ENCODE peak calls at places on chromosome 19, in six cellular contexts. R is suprapubic skin, V is BE2C, U is thoracic aorta, A is left ventricle myocardium inferior, H is ovary. X is an unnamed sample.

GRCh38 chr19:33273881-33274662 is 28.3 kb downstream of the CEBPA start:
- DNase-seq in U (peak), A (no peak), V (peak), H (no peak), R (no peak), X (peak)

GRCh38 chr19:33685541-33685940 is 63.8 kb downstream of the CHST8 start:
- DNase-seq in V (peak), A (no peak), U (no peak), R (no peak), H (no peak), X (no peak)

GRCh38 chr19:50741179-50741933 is 18.2 kb downstream of the CLEC11A start:
- DNase-seq in V (no peak), R (no peak), A (no peak), H (no peak), U (no peak), X (no peak)

GRCh38 chr19:34109596-34109995 is 62.7 kb upstream of the LSM14A start:
- DNase-seq in A (no peak), R (no peak), U (no peak), V (no peak), H (no peak), X (no peak)

GRCh38 chr19:30135797-30136196 is 193.8 kb downstream of the URI1 start:
- DNase-seq in U (no peak), A (no peak), V (peak), R (no peak), H (no peak), X (no peak)

GRCh38 chr19:5154129-5154798 is 185.4 kb downstream of the KDM4B start:
- DNase-seq in R (no peak), V (peak), A (no peak), U (no peak), H (peak), X (peak)

GRCh38 chr19:41928754-41929535 is 696 bp upstream of the ERFL start:
- DNase-seq in U (no peak), A (no peak), V (no peak), H (no peak), R (no peak), X (no peak)

GRCh38 chr19:18832331-18833140 is 777 bp downstream of the UPF1 start:
- DNase-seq in V (no peak), R (no peak), A (no peak), H (no peak), U (no peak), X (peak)

GRCh38 chr19:1410136-1410786 is 2.9 kb downstream of the DAZAP1 start:
- DNase-seq in V (no peak), U (no peak), R (no peak), H (peak), A (no peak), X (no peak)

GRCh38 chr19:6073858-6074708 is 36.2 kb downstream of the RFX2 start:
- DNase-seq in H (no peak), R (peak), U (no peak), V (no peak), A (no peak), X (no peak)

GRCh38 chr19:47226426-47227346 is 4.3 kb downstream of the BBC3 start:
- DNase-seq in H (peak), A (peak), R (peak), U (peak), V (peak), X (peak)

GRCh38 chr19:17339088-17339741 is 1.9 kb downstream of the GTPBP3 start:
- DNase-seq in H (no peak), R (peak), U (no peak), A (no peak), V (peak), X (no peak)

GRCh38 chr19:37313335-37313627 is 57.6 kb upstream of the ZNF527 start:
- DNase-seq in U (no peak), R (no peak), V (no peak), A (no peak), H (no peak), X (no peak)

GRCh38 chr19:12867120-12868099 is 13.8 kb downstream of the DNASE2 start:
- DNase-seq in U (no peak), V (no peak), H (peak), A (no peak), R (peak), X (peak)

GRCh38 chr19:18021121-18021755 is 13.3 kb downstream of the ARRDC2 start:
- DNase-seq in U (peak), A (peak), R (peak), V (no peak), H (peak), X (no peak)

GRCh38 chr19:40822161-40822560 is 23.2 kb downstream of the EGLN2 start:
- DNase-seq in A (no peak), H (no peak), V (no peak), U (no peak), R (no peak), X (no peak)

GRCh38 chr19:4639531-4640246 is 373 bp downstream of the TNFAIP8L1 start:
- DNase-seq in A (no peak), R (no peak), V (peak), H (peak), U (no peak), X (no peak)

GRCh38 chr19:2422951-2423880 is 4.2 kb downstream of the TIMM13 start:
- DNase-seq in R (no peak), U (no peak), H (peak), V (peak), A (no peak), X (no peak)

GRCh38 chr19:35731353-35731752 is 10.9 kb downstream of the IGFLR1 start:
- DNase-seq in H (no peak), A (no peak), U (no peak), V (no peak), R (no peak), X (no peak)

GRCh38 chr19:32828139-32828538 is 41.4 kb downstream of the SLC7A9 start:
- DNase-seq in A (no peak), V (no peak), U (no peak), R (no peak), H (no peak), X (no peak)

GRCh38 chr19:19113040-19113541 is 25.2 kb downstream of the TMEM161A start:
- DNase-seq in A (no peak), R (no peak), H (no peak), V (peak), U (no peak), X (no peak)

GRCh38 chr19:32437096-32437495 is 31.5 kb downstream of the DPY19L3 start:
- DNase-seq in R (no peak), V (no peak), U (no peak), A (no peak), H (no peak), X (no peak)

GRCh38 chr19:2970201-2970838 is 7.0 kb upstream of the TLE6 start:
- DNase-seq in R (no peak), A (no peak), H (no peak), U (no peak), V (no peak), X (no peak)

GRCh38 chr19:47493378-47494210 is 9.6 kb upstream of the KPTN start:
- DNase-seq in H (no peak), A (peak), V (no peak), U (no peak), R (no peak), X (no peak)

GRCh38 chr19:51986309-51987291 is at the start of gene ZNF350:
- DNase-seq in V (peak), H (peak), U (peak), R (peak), A (peak), X (peak)

GRCh38 chr19:2529473-2529918 is 53.6 kb downstream of the GADD45B start:
- DNase-seq in U (no peak), A (no peak), H (no peak), V (peak), R (no peak), X (no peak)

GRCh38 chr19:1748703-1749341 is 4.5 kb upstream of the ONECUT3 start:
- DNase-seq in A (no peak), R (no peak), H (no peak), U (no peak), V (no peak), X (no peak)

GRCh38 chr19:51094696-51095279 is 12.1 kb upstream of the KLK14 start:
- DNase-seq in A (no peak), R (no peak), V (peak), H (peak), U (no peak), X (peak)

GRCh38 chr19:19081642-19082151 is 17.9 kb downstream of the SLC25A42 start:
- DNase-seq in V (no peak), R (no peak), A (peak), H (no peak), U (no peak), X (no peak)

GRCh38 chr19:10343495-10343894 is 4.1 kb upstream of the ICAM3 start:
- DNase-seq in H (no peak), U (no peak), A (no peak), R (no peak), V (no peak), X (no peak)

GRCh38 chr19:33472696-33473624 is 48.6 kb downstream of the PEPD start:
- DNase-seq in V (no peak), R (no peak), U (no peak), A (no peak), H (no peak), X (no peak)

GRCh38 chr19:5352229-5352763 is 11.7 kb upstream of the PTPRS start:
- DNase-seq in V (no peak), H (no peak), R (no peak), U (no peak), A (no peak), X (no peak)

DNA sequence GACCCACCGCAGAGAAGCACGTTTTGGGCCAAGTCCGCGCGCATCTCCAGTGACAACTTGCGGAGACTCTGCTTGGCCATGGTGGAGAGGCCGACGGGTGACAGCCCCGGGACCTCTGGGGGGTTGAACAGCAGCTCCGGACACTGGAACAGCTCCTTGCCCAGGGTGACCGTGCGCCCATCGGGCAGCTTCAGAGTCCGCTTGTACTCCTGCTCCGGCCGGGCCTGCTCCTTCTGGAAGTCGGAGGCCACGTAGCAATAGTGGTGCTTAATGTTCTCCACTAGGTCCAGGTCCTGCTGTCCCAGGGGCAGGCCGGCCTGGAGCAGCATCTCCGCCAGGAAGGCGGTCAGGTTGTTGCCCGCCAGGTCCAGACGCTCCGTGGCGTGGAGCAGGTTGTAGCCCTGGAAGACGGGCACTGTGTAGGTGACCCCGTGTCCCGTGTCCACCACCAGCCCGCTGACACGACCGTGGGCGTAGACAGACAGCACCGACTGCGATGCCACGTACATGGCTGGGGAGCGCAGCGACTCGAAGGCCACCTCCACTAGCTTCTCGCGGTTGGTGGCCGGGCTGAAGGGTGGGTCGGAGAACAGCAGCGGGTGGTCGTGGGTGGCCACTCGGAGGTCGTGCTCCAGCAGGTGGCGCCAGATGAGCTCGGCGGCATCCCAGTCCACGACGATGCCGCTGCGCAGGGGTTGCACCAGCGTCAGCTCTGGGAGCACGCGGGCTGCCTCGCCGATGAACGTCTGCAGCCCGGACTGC is 743 bp downstream of the ACTL9 start:
- DNase-seq in R (no peak), H (no peak), U (no peak), V (no peak), A (no peak), X (no peak)
- TF ChIP-seq CTCF in R (no peak), H (no peak), U (no peak), V (no peak), A (no peak), X (no peak)

GRCh38 chr19:45638930-45639729 is at the start of gene EML2:
- DNase-seq in H (no peak), A (peak), R (no peak), V (peak), U (no peak), X (peak)
- TF ChIP-seq CTCF in H (no peak), A (peak), R (no peak), V (no peak), U (no peak), X (no peak)

GRCh38 chr19:38528213-38528755 is 89.5 kb downstream of the MAP4K1 start:
- DNase-seq in V (no peak), A (no peak), U (no peak), R (no peak), H (no peak), X (no peak)
- TF ChIP-seq CTCF in V (no peak), A (no peak), U (no peak), R (no peak), H (no peak), X (no peak)

GRCh38 chr19:54435551-54436016 is 13.4 kb upstream of the LENG8 start:
- DNase-seq in H (no peak), A (no peak), U (no peak), R (no peak), V (no peak), X (no peak)

GRCh38 chr19:54436561-54437229 is 12.3 kb upstream of the LENG8 start:
- DNase-seq in A (no peak), R (no peak), V (no peak), H (no peak), U (no peak), X (no peak)

GRCh38 chr19:54440641-54441040 is 8.4 kb upstream of the LENG8 start:
- DNase-seq in H (no peak), U (no peak), R (no peak), V (no peak), A (no peak), X (no peak)

GRCh38 chr19:54436031-54436523 is 12.9 kb upstream of the LENG8 start:
- DNase-seq in U (no peak), A (no peak), H (no peak), V (no peak), R (no peak), X (no peak)

GRCh38 chr19:54439174-54439851 is 9.7 kb upstream of the LENG8 start:
- DNase-seq in R (peak), H (no peak), U (no peak), V (peak), A (no peak), X (peak)
- TF ChIP-seq CTCF in R (peak), H (no peak), U (no peak), V (peak), A (peak), X (no peak)